ENCODE peak calls at places on chromosome 10, in seven cellular contexts. One of them, this sample, is unnamed.

GRCh38 chr10:132319853-132320669 is 11.9 kb upstream of the LRRC27 start:
- DNase-seq in activated CD4-positive, alpha-beta T cell treated with anti-CD3 and anti-CD28 coated beads, Interleukin-2, amount 50 U/mL, for 1 hour: no peak
- DNase-seq in keratinocyte: no peak
- DNase-seq in activated naive CD8-positive, alpha-beta T cell treated with anti-CD3 and anti-CD28 coated beads for 36 hours: peak
- DNase-seq in CD4-positive, alpha-beta T cell: no peak
- DNase-seq in IMR-90: peak
- DNase-seq in MM.1S: no peak
- DNase-seq in this sample: no peak

GRCh38 chr10:26057466-26057865 is 123.4 kb downstream of the MYO3A start:
- DNase-seq in CD4-positive, alpha-beta T cell: no peak
- DNase-seq in activated naive CD8-positive, alpha-beta T cell treated with anti-CD3 and anti-CD28 coated beads for 36 hours: no peak
- DNase-seq in activated CD4-positive, alpha-beta T cell treated with anti-CD3 and anti-CD28 coated beads, Interleukin-2, amount 50 U/mL, for 1 hour: no peak
- DNase-seq in keratinocyte: no peak
- DNase-seq in MM.1S: no peak
- DNase-seq in IMR-90: no peak
- DNase-seq in this sample: no peak

GRCh38 chr10:101139421-101139911 is 8.4 kb downstream of the TLX1 start:
- DNase-seq in activated naive CD8-positive, alpha-beta T cell treated with anti-CD3 and anti-CD28 coated beads for 36 hours: no peak
- DNase-seq in IMR-90: no peak
- DNase-seq in keratinocyte: no peak
- DNase-seq in CD4-positive, alpha-beta T cell: no peak
- DNase-seq in MM.1S: no peak
- DNase-seq in activated CD4-positive, alpha-beta T cell treated with anti-CD3 and anti-CD28 coated beads, Interleukin-2, amount 50 U/mL, for 1 hour: no peak
- DNase-seq in this sample: no peak

GRCh38 chr10:338176-339037 is 203.2 kb downstream of the ZMYND11 start:
- DNase-seq in MM.1S: no peak
- DNase-seq in activated naive CD8-positive, alpha-beta T cell treated with anti-CD3 and anti-CD28 coated beads for 36 hours: no peak
- DNase-seq in IMR-90: peak
- DNase-seq in activated CD4-positive, alpha-beta T cell treated with anti-CD3 and anti-CD28 coated beads, Interleukin-2, amount 50 U/mL, for 1 hour: no peak
- DNase-seq in CD4-positive, alpha-beta T cell: no peak
- DNase-seq in keratinocyte: peak
- DNase-seq in this sample: peak

GRCh38 chr10:46544989-46545791 is 11.3 kb downstream of the GPRIN2 start:
- DNase-seq in MM.1S: no peak
- DNase-seq in CD4-positive, alpha-beta T cell: no peak
- DNase-seq in IMR-90: no peak
- DNase-seq in activated naive CD8-positive, alpha-beta T cell treated with anti-CD3 and anti-CD28 coated beads for 36 hours: no peak
- DNase-seq in keratinocyte: no peak
- DNase-seq in activated CD4-positive, alpha-beta T cell treated with anti-CD3 and anti-CD28 coated beads, Interleukin-2, amount 50 U/mL, for 1 hour: peak
- DNase-seq in this sample: no peak

GRCh38 chr10:70232155-70232858 is 922 bp downstream of the PPA1 start:
- DNase-seq in keratinocyte: no peak
- DNase-seq in IMR-90: peak
- DNase-seq in activated CD4-positive, alpha-beta T cell treated with anti-CD3 and anti-CD28 coated beads, Interleukin-2, amount 50 U/mL, for 1 hour: peak
- DNase-seq in CD4-positive, alpha-beta T cell: peak
- DNase-seq in MM.1S: peak
- DNase-seq in activated naive CD8-positive, alpha-beta T cell treated with anti-CD3 and anti-CD28 coated beads for 36 hours: peak
- DNase-seq in this sample: no peak

GRCh38 chr10:48607356-48608278 is 2.7 kb upstream of the ARHGAP22 start:
- DNase-seq in activated naive CD8-positive, alpha-beta T cell treated with anti-CD3 and anti-CD28 coated beads for 36 hours: no peak
- DNase-seq in CD4-positive, alpha-beta T cell: no peak
- DNase-seq in IMR-90: peak
- DNase-seq in activated CD4-positive, alpha-beta T cell treated with anti-CD3 and anti-CD28 coated beads, Interleukin-2, amount 50 U/mL, for 1 hour: no peak
- DNase-seq in keratinocyte: no peak
- DNase-seq in MM.1S: no peak
- DNase-seq in this sample: no peak

GRCh38 chr10:89278034-89278535 is 23.8 kb upstream of the IFIT2 start:
- DNase-seq in IMR-90: peak
- DNase-seq in activated CD4-positive, alpha-beta T cell treated with anti-CD3 and anti-CD28 coated beads, Interleukin-2, amount 50 U/mL, for 1 hour: no peak
- DNase-seq in CD4-positive, alpha-beta T cell: no peak
- DNase-seq in activated naive CD8-positive, alpha-beta T cell treated with anti-CD3 and anti-CD28 coated beads for 36 hours: no peak
- DNase-seq in MM.1S: no peak
- DNase-seq in keratinocyte: peak
- DNase-seq in this sample: peak

GRCh38 chr10:3764626-3765375 is 20.2 kb downstream of the KLF6 start:
- DNase-seq in IMR-90: no peak
- DNase-seq in activated naive CD8-positive, alpha-beta T cell treated with anti-CD3 and anti-CD28 coated beads for 36 hours: no peak
- DNase-seq in MM.1S: peak
- DNase-seq in keratinocyte: no peak
- DNase-seq in activated CD4-positive, alpha-beta T cell treated with anti-CD3 and anti-CD28 coated beads, Interleukin-2, amount 50 U/mL, for 1 hour: no peak
- DNase-seq in CD4-positive, alpha-beta T cell: no peak
- DNase-seq in this sample: no peak

GRCh38 chr10:116765549-116766162 is 23.3 kb upstream of the HSPA12A start:
- DNase-seq in activated CD4-positive, alpha-beta T cell treated with anti-CD3 and anti-CD28 coated beads, Interleukin-2, amount 50 U/mL, for 1 hour: peak
- DNase-seq in MM.1S: peak
- DNase-seq in activated naive CD8-positive, alpha-beta T cell treated with anti-CD3 and anti-CD28 coated beads for 36 hours: peak
- DNase-seq in CD4-positive, alpha-beta T cell: no peak
- DNase-seq in keratinocyte: no peak
- DNase-seq in IMR-90: no peak
- DNase-seq in this sample: no peak

GRCh38 chr10:124626759-124627380 is 117.3 kb downstream of the FAM53B start:
- DNase-seq in IMR-90: no peak
- DNase-seq in CD4-positive, alpha-beta T cell: peak
- DNase-seq in activated naive CD8-positive, alpha-beta T cell treated with anti-CD3 and anti-CD28 coated beads for 36 hours: peak
- DNase-seq in keratinocyte: peak
- DNase-seq in activated CD4-positive, alpha-beta T cell treated with anti-CD3 and anti-CD28 coated beads, Interleukin-2, amount 50 U/mL, for 1 hour: peak
- DNase-seq in MM.1S: peak
- DNase-seq in this sample: no peak

GRCh38 chr10:123009105-123009805 is 449 bp downstream of the ACADSB start:
- DNase-seq in MM.1S: no peak
- DNase-seq in CD4-positive, alpha-beta T cell: no peak
- DNase-seq in keratinocyte: no peak
- DNase-seq in activated naive CD8-positive, alpha-beta T cell treated with anti-CD3 and anti-CD28 coated beads for 36 hours: peak
- DNase-seq in IMR-90: no peak
- DNase-seq in activated CD4-positive, alpha-beta T cell treated with anti-CD3 and anti-CD28 coated beads, Interleukin-2, amount 50 U/mL, for 1 hour: peak
- DNase-seq in this sample: peak

GRCh38 chr10:72740526-72740925 is 48.6 kb downstream of the MCU start:
- DNase-seq in IMR-90: peak
- DNase-seq in keratinocyte: no peak
- DNase-seq in activated naive CD8-positive, alpha-beta T cell treated with anti-CD3 and anti-CD28 coated beads for 36 hours: no peak
- DNase-seq in CD4-positive, alpha-beta T cell: no peak
- DNase-seq in MM.1S: no peak
- DNase-seq in activated CD4-positive, alpha-beta T cell treated with anti-CD3 and anti-CD28 coated beads, Interleukin-2, amount 50 U/mL, for 1 hour: no peak
- DNase-seq in this sample: no peak

GRCh38 chr10:3924344-3924743 is 139.3 kb upstream of the KLF6 start:
- DNase-seq in activated CD4-positive, alpha-beta T cell treated with anti-CD3 and anti-CD28 coated beads, Interleukin-2, amount 50 U/mL, for 1 hour: no peak
- DNase-seq in activated naive CD8-positive, alpha-beta T cell treated with anti-CD3 and anti-CD28 coated beads for 36 hours: no peak
- DNase-seq in keratinocyte: peak
- DNase-seq in CD4-positive, alpha-beta T cell: no peak
- DNase-seq in MM.1S: no peak
- DNase-seq in IMR-90: peak
- DNase-seq in this sample: no peak

GRCh38 chr10:83274088-83274487 is 865.2 kb upstream of the GHITM start:
- DNase-seq in keratinocyte: no peak
- DNase-seq in IMR-90: no peak
- DNase-seq in activated CD4-positive, alpha-beta T cell treated with anti-CD3 and anti-CD28 coated beads, Interleukin-2, amount 50 U/mL, for 1 hour: no peak
- DNase-seq in activated naive CD8-positive, alpha-beta T cell treated with anti-CD3 and anti-CD28 coated beads for 36 hours: no peak
- DNase-seq in MM.1S: no peak
- DNase-seq in CD4-positive, alpha-beta T cell: no peak
- DNase-seq in this sample: no peak

GRCh38 chr10:118953999-118954398 is 75.5 kb upstream of the NANOS1 start:
- DNase-seq in activated CD4-positive, alpha-beta T cell treated with anti-CD3 and anti-CD28 coated beads, Interleukin-2, amount 50 U/mL, for 1 hour: no peak
- DNase-seq in CD4-positive, alpha-beta T cell: no peak
- DNase-seq in activated naive CD8-positive, alpha-beta T cell treated with anti-CD3 and anti-CD28 coated beads for 36 hours: no peak
- DNase-seq in IMR-90: no peak
- DNase-seq in keratinocyte: no peak
- DNase-seq in MM.1S: no peak
- DNase-seq in this sample: peak

GRCh38 chr10:73867126-73867807 is 7.1 kb downstream of the CAMK2G start:
- DNase-seq in activated naive CD8-positive, alpha-beta T cell treated with anti-CD3 and anti-CD28 coated beads for 36 hours: no peak
- DNase-seq in CD4-positive, alpha-beta T cell: no peak
- DNase-seq in IMR-90: no peak
- DNase-seq in activated CD4-positive, alpha-beta T cell treated with anti-CD3 and anti-CD28 coated beads, Interleukin-2, amount 50 U/mL, for 1 hour: no peak
- DNase-seq in keratinocyte: no peak
- DNase-seq in MM.1S: no peak
- DNase-seq in this sample: peak

GRCh38 chr10:93992400-93993030 is 1.2 kb upstream of the PLCE1 start:
- DNase-seq in activated naive CD8-positive, alpha-beta T cell treated with anti-CD3 and anti-CD28 coated beads for 36 hours: no peak
- DNase-seq in keratinocyte: no peak
- DNase-seq in MM.1S: no peak
- DNase-seq in CD4-positive, alpha-beta T cell: no peak
- DNase-seq in IMR-90: peak
- DNase-seq in activated CD4-positive, alpha-beta T cell treated with anti-CD3 and anti-CD28 coated beads, Interleukin-2, amount 50 U/mL, for 1 hour: no peak
- DNase-seq in this sample: no peak

GRCh38 chr10:75634947-75635346 is 203.5 kb downstream of the LRMDA start:
- DNase-seq in activated naive CD8-positive, alpha-beta T cell treated with anti-CD3 and anti-CD28 coated beads for 36 hours: no peak
- DNase-seq in CD4-positive, alpha-beta T cell: no peak
- DNase-seq in IMR-90: no peak
- DNase-seq in keratinocyte: no peak
- DNase-seq in MM.1S: no peak
- DNase-seq in activated CD4-positive, alpha-beta T cell treated with anti-CD3 and anti-CD28 coated beads, Interleukin-2, amount 50 U/mL, for 1 hour: no peak
- DNase-seq in this sample: no peak

GRCh38 chr10:92590623-92591549 is 2.0 kb upstream of the KIF11 start:
- DNase-seq in keratinocyte: no peak
- DNase-seq in CD4-positive, alpha-beta T cell: no peak
- DNase-seq in activated CD4-positive, alpha-beta T cell treated with anti-CD3 and anti-CD28 coated beads, Interleukin-2, amount 50 U/mL, for 1 hour: no peak
- DNase-seq in MM.1S: peak
- DNase-seq in activated naive CD8-positive, alpha-beta T cell treated with anti-CD3 and anti-CD28 coated beads for 36 hours: peak
- DNase-seq in IMR-90: peak
- DNase-seq in this sample: no peak

GRCh38 chr10:44911081-44911540 is at the start of gene TMEM72:
- DNase-seq in keratinocyte: no peak
- DNase-seq in activated naive CD8-positive, alpha-beta T cell treated with anti-CD3 and anti-CD28 coated beads for 36 hours: no peak
- DNase-seq in IMR-90: no peak
- DNase-seq in MM.1S: no peak
- DNase-seq in activated CD4-positive, alpha-beta T cell treated with anti-CD3 and anti-CD28 coated beads, Interleukin-2, amount 50 U/mL, for 1 hour: no peak
- DNase-seq in CD4-positive, alpha-beta T cell: no peak
- DNase-seq in this sample: no peak

GRCh38 chr10:102869290-102870198 is at the start of gene AS3MT:
- DNase-seq in CD4-positive, alpha-beta T cell: no peak
- DNase-seq in activated CD4-positive, alpha-beta T cell treated with anti-CD3 and anti-CD28 coated beads, Interleukin-2, amount 50 U/mL, for 1 hour: no peak
- DNase-seq in MM.1S: no peak
- DNase-seq in IMR-90: no peak
- DNase-seq in activated naive CD8-positive, alpha-beta T cell treated with anti-CD3 and anti-CD28 coated beads for 36 hours: peak
- DNase-seq in keratinocyte: no peak
- DNase-seq in this sample: no peak

GRCh38 chr10:58818889-58819288 is 306.2 kb downstream of the BICC1 start:
- DNase-seq in IMR-90: peak
- DNase-seq in activated CD4-positive, alpha-beta T cell treated with anti-CD3 and anti-CD28 coated beads, Interleukin-2, amount 50 U/mL, for 1 hour: no peak
- DNase-seq in activated naive CD8-positive, alpha-beta T cell treated with anti-CD3 and anti-CD28 coated beads for 36 hours: no peak
- DNase-seq in CD4-positive, alpha-beta T cell: no peak
- DNase-seq in MM.1S: no peak
- DNase-seq in keratinocyte: no peak
- DNase-seq in this sample: no peak

GRCh38 chr10:86523348-86523747 is 1.8 kb upstream of the WAPL start:
- DNase-seq in keratinocyte: no peak
- DNase-seq in activated naive CD8-positive, alpha-beta T cell treated with anti-CD3 and anti-CD28 coated beads for 36 hours: no peak
- DNase-seq in activated CD4-positive, alpha-beta T cell treated with anti-CD3 and anti-CD28 coated beads, Interleukin-2, amount 50 U/mL, for 1 hour: no peak
- DNase-seq in IMR-90: peak
- DNase-seq in CD4-positive, alpha-beta T cell: no peak
- DNase-seq in MM.1S: no peak
- DNase-seq in this sample: no peak

GRCh38 chr10:109899578-109900355 is 23.5 kb downstream of the XPNPEP1 start:
- DNase-seq in MM.1S: no peak
- DNase-seq in IMR-90: peak
- DNase-seq in activated naive CD8-positive, alpha-beta T cell treated with anti-CD3 and anti-CD28 coated beads for 36 hours: no peak
- DNase-seq in activated CD4-positive, alpha-beta T cell treated with anti-CD3 and anti-CD28 coated beads, Interleukin-2, amount 50 U/mL, for 1 hour: no peak
- DNase-seq in keratinocyte: no peak
- DNase-seq in CD4-positive, alpha-beta T cell: no peak
- DNase-seq in this sample: no peak

GRCh38 chr10:29353887-29354561 is 65.2 kb downstream of the LYZL1 start:
- DNase-seq in IMR-90: no peak
- DNase-seq in MM.1S: no peak
- DNase-seq in keratinocyte: no peak
- DNase-seq in activated CD4-positive, alpha-beta T cell treated with anti-CD3 and anti-CD28 coated beads, Interleukin-2, amount 50 U/mL, for 1 hour: no peak
- DNase-seq in activated naive CD8-positive, alpha-beta T cell treated with anti-CD3 and anti-CD28 coated beads for 36 hours: no peak
- DNase-seq in CD4-positive, alpha-beta T cell: no peak
- DNase-seq in this sample: no peak

GRCh38 chr10:52864459-52865106 is 92.0 kb upstream of the MBL2 start:
- DNase-seq in MM.1S: peak
- DNase-seq in keratinocyte: peak
- DNase-seq in CD4-positive, alpha-beta T cell: no peak
- DNase-seq in IMR-90: peak
- DNase-seq in activated naive CD8-positive, alpha-beta T cell treated with anti-CD3 and anti-CD28 coated beads for 36 hours: no peak
- DNase-seq in activated CD4-positive, alpha-beta T cell treated with anti-CD3 and anti-CD28 coated beads, Interleukin-2, amount 50 U/mL, for 1 hour: no peak
- DNase-seq in this sample: no peak